ENCODE peak calls at places on chromosomes 3 and 15, in seven cellular contexts. One of them, this sample, is unnamed.

GRCh38 chr15:93298901-93299300 is 209.9 kb upstream of the RGMA start:
- DNase-seq in HepG2: no peak
- DNase-seq in endothelial cell of umbilical vein: no peak
- DNase-seq in GM12878: no peak
- DNase-seq in H1: no peak
- DNase-seq in K562: no peak
- DNase-seq in HCT116: no peak
- DNase-seq in this sample: no peak

GRCh38 chr3:4119119-4119518 is 184.1 kb upstream of the SETMAR start:
- DNase-seq in HepG2: no peak
- DNase-seq in endothelial cell of umbilical vein: no peak
- DNase-seq in GM12878: no peak
- DNase-seq in H1: no peak
- DNase-seq in K562: no peak
- DNase-seq in HCT116: no peak
- DNase-seq in this sample: no peak

GRCh38 chr3:22887664-22888291 is 315.3 kb upstream of the UBE2E2 start:
- DNase-seq in HepG2: no peak
- DNase-seq in endothelial cell of umbilical vein: peak
- DNase-seq in GM12878: no peak
- DNase-seq in H1: no peak
- DNase-seq in K562: no peak
- DNase-seq in HCT116: peak
- DNase-seq in this sample: peak

GRCh38 chr3:135471911-135472310 is 493.6 kb upstream of the PPP2R3A start:
- DNase-seq in HepG2: no peak
- DNase-seq in endothelial cell of umbilical vein: no peak
- DNase-seq in GM12878: no peak
- DNase-seq in H1: no peak
- DNase-seq in K562: no peak
- DNase-seq in HCT116: no peak
- DNase-seq in this sample: no peak

GRCh38 chr3:131260525-131260924 is 121.0 kb upstream of the NUDT16 start:
- DNase-seq in HepG2: no peak
- DNase-seq in endothelial cell of umbilical vein: no peak
- DNase-seq in GM12878: no peak
- DNase-seq in H1: no peak
- DNase-seq in K562: no peak
- DNase-seq in HCT116: no peak
- DNase-seq in this sample: no peak

GRCh38 chr3:143613226-143613625 is 235.0 kb downstream of the SLC9A9 start:
- DNase-seq in HepG2: no peak
- DNase-seq in endothelial cell of umbilical vein: no peak
- DNase-seq in GM12878: no peak
- DNase-seq in H1: no peak
- DNase-seq in K562: no peak
- DNase-seq in HCT116: no peak
- DNase-seq in this sample: no peak

GRCh38 chr3:53346514-53346913 is 829 bp downstream of the DCP1A start:
- DNase-seq in HepG2: peak
- DNase-seq in endothelial cell of umbilical vein: peak
- DNase-seq in GM12878: no peak
- DNase-seq in H1: peak
- DNase-seq in K562: peak
- DNase-seq in HCT116: no peak
- DNase-seq in this sample: no peak

GRCh38 chr3:81339040-81339845 is 422.2 kb downstream of the GBE1 start:
- DNase-seq in HepG2: peak
- DNase-seq in endothelial cell of umbilical vein: peak
- DNase-seq in GM12878: no peak
- DNase-seq in H1: no peak
- DNase-seq in K562: peak
- DNase-seq in HCT116: no peak
- DNase-seq in this sample: no peak

GRCh38 chr3:13016083-13016725 is 57.0 kb downstream of the IQSEC1 start:
- DNase-seq in HepG2: no peak
- DNase-seq in endothelial cell of umbilical vein: no peak
- DNase-seq in GM12878: peak
- DNase-seq in H1: no peak
- DNase-seq in K562: no peak
- DNase-seq in HCT116: no peak
- DNase-seq in this sample: no peak
- TF ChIP-seq POLR2AphosphoS5 in HepG2: no peak
- TF ChIP-seq POLR2AphosphoS5 in endothelial cell of umbilical vein: no peak
- TF ChIP-seq POLR2AphosphoS5 in GM12878: peak
- TF ChIP-seq POLR2AphosphoS5 in H1: no peak
- TF ChIP-seq POLR2AphosphoS5 in K562: no peak
- TF ChIP-seq POLR2AphosphoS5 in HCT116: no peak
- TF ChIP-seq POLR2AphosphoS5 in this sample: no peak

DNA sequence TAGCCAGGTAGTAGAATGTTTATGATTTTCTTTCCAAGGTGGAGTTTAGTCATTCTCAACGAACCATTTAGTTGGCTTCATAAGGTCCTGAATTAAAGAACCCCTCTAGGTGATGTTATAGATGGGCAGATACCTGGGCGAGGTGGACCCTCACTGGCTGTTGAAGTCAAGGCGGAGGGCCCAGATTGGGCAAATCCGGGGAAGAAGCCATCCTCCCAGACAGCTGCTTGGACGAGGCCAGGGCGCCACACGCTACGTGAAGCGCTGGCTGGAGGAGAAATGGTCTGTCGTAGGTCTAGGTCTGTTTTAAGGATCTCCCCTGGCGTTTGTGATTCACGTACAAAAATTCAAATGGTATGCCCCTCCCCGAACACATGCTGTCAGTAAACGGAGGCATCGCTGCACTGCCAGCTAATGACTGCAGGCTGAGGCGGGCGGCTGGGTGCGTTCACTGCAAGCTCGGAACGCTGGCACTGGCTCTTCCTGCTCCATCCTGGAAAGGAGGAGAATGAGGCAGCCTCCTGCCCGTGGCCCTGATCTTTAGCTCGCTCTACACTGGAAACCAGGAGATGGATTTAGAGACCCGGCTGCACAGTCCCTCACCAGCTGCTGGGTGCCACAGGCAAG is 69.9 kb downstream of the EPHB3 start:
- DNase-seq in HepG2: no peak
- DNase-seq in endothelial cell of umbilical vein: no peak
- DNase-seq in GM12878: no peak
- DNase-seq in H1: no peak
- DNase-seq in K562: no peak
- DNase-seq in HCT116: no peak
- DNase-seq in this sample: no peak
- H3K9ac ChIP-seq in HepG2: no peak
- H3K9ac ChIP-seq in endothelial cell of umbilical vein: no peak
- H3K9ac ChIP-seq in GM12878: no peak
- H3K9ac ChIP-seq in H1: no peak
- H3K9ac ChIP-seq in K562: no peak
- H3K9ac ChIP-seq in HCT116: no peak
- H3K9ac ChIP-seq in this sample: no peak

DNA sequence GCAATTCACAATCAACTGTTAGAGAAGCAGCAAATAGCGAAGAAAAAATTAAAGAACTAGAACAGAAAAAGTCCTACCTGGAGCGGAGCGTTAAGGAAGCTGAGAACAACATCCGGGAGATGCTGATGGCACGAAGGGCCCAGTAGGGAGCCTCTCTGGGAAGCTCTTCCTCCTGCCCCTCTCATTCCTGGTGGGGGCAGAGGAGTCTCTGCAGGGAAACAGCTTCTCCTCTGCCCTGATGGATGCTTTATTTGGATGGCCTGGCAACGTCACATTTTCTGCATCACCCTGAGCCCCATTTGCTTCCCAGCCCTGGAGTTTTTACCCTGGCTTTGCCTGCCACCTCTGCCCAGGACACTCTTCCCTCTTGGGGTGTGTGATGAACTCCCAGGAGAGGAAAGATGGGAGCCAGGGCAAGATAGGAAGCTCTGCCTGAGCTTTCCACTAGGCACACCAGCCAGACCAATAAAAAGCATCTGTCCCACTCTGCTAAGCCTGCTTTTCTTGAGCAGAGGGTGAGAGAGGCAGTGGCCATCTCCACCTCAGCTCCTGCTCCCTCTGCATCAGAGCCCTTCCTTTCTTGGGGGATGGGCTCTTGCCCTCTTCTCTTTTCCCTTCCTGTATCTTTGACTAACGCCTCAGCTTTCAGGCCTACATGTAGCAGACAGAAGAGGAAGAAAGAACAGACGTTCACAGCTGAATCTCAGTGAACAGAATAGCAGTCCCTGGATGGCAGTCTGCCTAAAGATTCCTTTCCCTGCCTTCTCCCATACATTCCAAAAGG is 39.5 kb downstream of the PPARG start:
- DNase-seq in HepG2: no peak
- DNase-seq in endothelial cell of umbilical vein: no peak
- DNase-seq in GM12878: no peak
- DNase-seq in H1: no peak
- DNase-seq in K562: no peak
- DNase-seq in HCT116: no peak
- DNase-seq in this sample: no peak
- TF ChIP-seq EZH2 in HepG2: no peak
- TF ChIP-seq EZH2 in endothelial cell of umbilical vein: no peak
- TF ChIP-seq EZH2 in GM12878: no peak
- TF ChIP-seq EZH2 in H1: no peak
- TF ChIP-seq EZH2 in K562: no peak
- TF ChIP-seq EZH2 in HCT116: no peak
- TF ChIP-seq EZH2 in this sample: no peak

GRCh38 chr15:72375846-72376581 is at the start of gene HEXA:
- DNase-seq in HepG2: peak
- DNase-seq in endothelial cell of umbilical vein: peak
- DNase-seq in GM12878: peak
- DNase-seq in H1: peak
- DNase-seq in K562: peak
- DNase-seq in HCT116: peak
- DNase-seq in this sample: peak
- TF ChIP-seq POLR2AphosphoS5 in HepG2: peak
- TF ChIP-seq POLR2AphosphoS5 in endothelial cell of umbilical vein: peak
- TF ChIP-seq POLR2AphosphoS5 in GM12878: peak
- TF ChIP-seq POLR2AphosphoS5 in H1: peak
- TF ChIP-seq POLR2AphosphoS5 in K562: peak
- TF ChIP-seq POLR2AphosphoS5 in HCT116: peak
- TF ChIP-seq POLR2AphosphoS5 in this sample: peak

DNA sequence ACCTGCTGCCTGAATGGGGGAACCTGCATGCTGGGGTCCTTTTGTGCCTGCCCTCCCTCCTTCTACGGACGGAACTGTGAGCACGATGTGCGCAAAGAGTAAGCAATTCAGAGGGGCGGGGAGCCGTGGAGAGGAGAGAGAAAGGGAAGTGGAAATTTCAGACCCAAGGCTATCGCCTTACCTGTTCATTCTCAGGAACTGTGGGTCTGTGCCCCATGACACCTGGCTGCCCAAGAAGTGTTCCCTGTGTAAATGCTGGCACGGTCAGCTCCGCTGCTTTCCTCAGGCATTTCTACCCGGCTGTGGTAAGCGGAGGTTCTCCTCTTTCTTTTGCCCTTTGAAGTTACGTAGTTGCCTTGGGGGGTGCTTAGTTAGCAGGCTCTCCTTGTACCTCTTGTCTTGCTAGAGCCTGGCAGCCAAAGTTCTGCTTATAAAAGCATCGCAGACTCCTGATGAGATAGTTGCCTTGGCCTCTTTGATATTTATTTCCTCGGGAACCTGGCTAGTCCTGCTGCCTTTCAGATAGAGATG is 13.7 kb upstream of the LRRC2 start:
- DNase-seq in HepG2: no peak
- DNase-seq in endothelial cell of umbilical vein: no peak
- DNase-seq in GM12878: no peak
- DNase-seq in H1: peak
- DNase-seq in K562: no peak
- DNase-seq in HCT116: no peak
- DNase-seq in this sample: no peak
- H3K9ac ChIP-seq in HepG2: no peak
- H3K9ac ChIP-seq in endothelial cell of umbilical vein: no peak
- H3K9ac ChIP-seq in GM12878: no peak
- H3K9ac ChIP-seq in H1: peak
- H3K9ac ChIP-seq in K562: no peak
- H3K9ac ChIP-seq in HCT116: no peak
- H3K9ac ChIP-seq in this sample: no peak

GRCh38 chr15:101607102-101607501 is 45.1 kb downstream of the TM2D3 start:
- DNase-seq in HepG2: no peak
- DNase-seq in endothelial cell of umbilical vein: no peak
- DNase-seq in GM12878: no peak
- DNase-seq in H1: no peak
- DNase-seq in K562: no peak
- DNase-seq in HCT116: no peak
- DNase-seq in this sample: no peak
- TF ChIP-seq EZH2 in HepG2: no peak
- TF ChIP-seq EZH2 in endothelial cell of umbilical vein: no peak
- TF ChIP-seq EZH2 in GM12878: no peak
- TF ChIP-seq EZH2 in H1: no peak
- TF ChIP-seq EZH2 in K562: no peak
- TF ChIP-seq EZH2 in HCT116: no peak
- TF ChIP-seq EZH2 in this sample: no peak

GRCh38 chr15:74621546-74621920 is 5.9 kb downstream of the CLK3 start:
- DNase-seq in HepG2: no peak
- DNase-seq in endothelial cell of umbilical vein: no peak
- DNase-seq in GM12878: no peak
- DNase-seq in H1: no peak
- DNase-seq in K562: no peak
- DNase-seq in HCT116: no peak
- DNase-seq in this sample: no peak

GRCh38 chr15:74621936-74622335 is 6.3 kb downstream of the CLK3 start:
- DNase-seq in HepG2: no peak
- DNase-seq in endothelial cell of umbilical vein: no peak
- DNase-seq in GM12878: no peak
- DNase-seq in H1: peak
- DNase-seq in K562: peak
- DNase-seq in HCT116: no peak
- DNase-seq in this sample: no peak

GRCh38 chr15:74620636-74621545 is 5.3 kb downstream of the CLK3 start:
- DNase-seq in HepG2: peak
- DNase-seq in endothelial cell of umbilical vein: peak
- DNase-seq in GM12878: no peak
- DNase-seq in H1: peak
- DNase-seq in K562: peak
- DNase-seq in HCT116: peak
- DNase-seq in this sample: no peak

GRCh38 chr15:74624020-74624602 is 8.5 kb downstream of the CLK3 start:
- DNase-seq in HepG2: no peak
- DNase-seq in endothelial cell of umbilical vein: no peak
- DNase-seq in GM12878: no peak
- DNase-seq in H1: no peak
- DNase-seq in K562: no peak
- DNase-seq in HCT116: no peak
- DNase-seq in this sample: no peak

DNA sequence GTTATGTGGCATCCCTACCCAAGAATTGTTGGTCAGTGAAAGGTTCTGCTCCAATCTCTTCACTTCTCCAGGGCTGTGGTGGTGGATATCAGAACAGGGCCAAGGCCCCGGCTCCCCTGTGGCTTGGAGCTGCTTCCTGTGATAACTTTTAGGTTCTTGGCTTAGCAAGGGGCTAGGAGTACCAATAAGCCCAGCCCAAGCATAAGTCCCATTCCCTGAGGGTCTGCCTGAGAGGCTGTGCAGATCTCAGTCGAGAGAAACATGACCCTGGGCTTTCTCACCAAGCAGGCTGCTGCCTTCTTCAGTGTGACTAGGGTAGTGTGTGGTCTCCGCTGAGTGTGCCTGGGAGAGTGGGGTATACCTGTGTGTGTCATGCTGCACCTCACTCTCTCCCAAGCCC is 7.1 kb downstream of the CLK3 start:
- DNase-seq in HepG2: no peak
- DNase-seq in endothelial cell of umbilical vein: no peak
- DNase-seq in GM12878: no peak
- DNase-seq in H1: no peak
- DNase-seq in K562: no peak
- DNase-seq in HCT116: no peak
- DNase-seq in this sample: no peak
- TF ChIP-seq POLR2AphosphoS5 in HepG2: no peak
- TF ChIP-seq POLR2AphosphoS5 in endothelial cell of umbilical vein: no peak
- TF ChIP-seq POLR2AphosphoS5 in GM12878: no peak
- TF ChIP-seq POLR2AphosphoS5 in H1: no peak
- TF ChIP-seq POLR2AphosphoS5 in K562: no peak
- TF ChIP-seq POLR2AphosphoS5 in HCT116: no peak
- TF ChIP-seq POLR2AphosphoS5 in this sample: no peak